ENCODE peak calls at places on chromosomes 5 and 9, in four cellular contexts. A is K562, U is HepG2, K is H1. W is an unnamed sample.

GRCh38 chr5:43429706-43430105 is 17.5 kb upstream of the CCL28 start:
- DNase-seq in K (no peak), U (no peak), A (no peak), W (no peak)

GRCh38 chr5:81288021-81288433 is 13.4 kb upstream of the ZCCHC9 start:
- DNase-seq in U (no peak), K (no peak), A (no peak), W (no peak)

GRCh38 chr9:134496413-134497282 is 145.0 kb upstream of the COL5A1 start:
- DNase-seq in A (no peak), K (no peak), U (no peak), W (no peak)

GRCh38 chr9:17219261-17219660 is 84.4 kb downstream of the CNTLN start:
- DNase-seq in A (no peak), U (no peak), K (no peak), W (no peak)

GRCh38 chr5:42970636-42971559 is 69.2 kb downstream of the ANXA2R start:
- DNase-seq in K (peak; percentile 84), A (no peak), U (no peak), W (no peak)

GRCh38 chr9:129702563-129702962 is 37.1 kb downstream of the PRRX2 start:
- DNase-seq in U (no peak), A (no peak), K (no peak), W (no peak)

GRCh38 chr9:27528886-27529315 is 713 bp downstream of the MOB3B start:
- DNase-seq in K (peak; percentile 74), U (no peak), A (peak; percentile 26), W (no peak)

GRCh38 chr5:126433708-126434107 is 10.5 kb downstream of the GRAMD2B start:
- DNase-seq in A (no peak), U (no peak), K (no peak), W (no peak)

GRCh38 chr5:159581502-159582249 is 251.4 kb upstream of the IL12B start:
- DNase-seq in A (no peak), U (no peak), K (no peak), W (no peak)

GRCh38 chr5:124057815-124058231 is 545.8 kb downstream of the CSNK1G3 start:
- DNase-seq in A (no peak), U (no peak), K (no peak), W (no peak)

GRCh38 chr5:176589039-176589769 is 20.8 kb downstream of the GPRIN1 start:
- DNase-seq in K (no peak), U (no peak), A (no peak), W (no peak)

GRCh38 chr5:176583076-176583475 is 26.9 kb downstream of the GPRIN1 start:
- DNase-seq in K (no peak), A (no peak), U (no peak), W (no peak)

GRCh38 chr5:176590035-176590729 is 19.8 kb downstream of the GPRIN1 start:
- DNase-seq in U (no peak), K (no peak), A (no peak), W (no peak)

GRCh38 chr5:176588297-176588696 is 21.7 kb downstream of the GPRIN1 start:
- DNase-seq in A (no peak), K (no peak), U (no peak), W (no peak)

GRCh38 chr5:176587398-176587797 is 22.6 kb downstream of the GPRIN1 start:
- DNase-seq in A (no peak), K (no peak), U (no peak), W (no peak)
- TF ChIP-seq SP1 in A (no peak), K (no peak), U (no peak), W (no peak)

GRCh38 chr5:179572386-179572785 is 22.0 kb downstream of the RUFY1 start:
- DNase-seq in A (no peak), U (no peak), K (no peak), W (no peak)

GRCh38 chr5:179568731-179569130 is 18.4 kb downstream of the RUFY1 start:
- DNase-seq in U (no peak), K (no peak), A (no peak), W (no peak)
- TF ChIP-seq GABPA in U (no peak), K (no peak), A (no peak), W (no peak)

GRCh38 chr9:121636411-121636865 is 15.0 kb upstream of the DAB2IP start:
- DNase-seq in K (no peak), U (no peak), A (no peak), W (no peak)

GRCh38 chr9:121638901-121639592 is 12.4 kb upstream of the DAB2IP start:
- DNase-seq in U (peak; percentile 69), A (no peak), K (no peak), W (no peak)

GRCh38 chr9:121636978-121637377 is 14.5 kb upstream of the DAB2IP start:
- DNase-seq in A (no peak), U (no peak), K (no peak), W (no peak)

GRCh38 chr9:121638399-121638798 is 13.0 kb upstream of the DAB2IP start:
- DNase-seq in U (no peak), A (no peak), K (no peak), W (no peak)

GRCh38 chr9:121637441-121638222 is 13.8 kb upstream of the DAB2IP start:
- DNase-seq in A (no peak), U (no peak), K (no peak), W (no peak)
- TF ChIP-seq SP1 in A (no peak), U (no peak), K (no peak), W (no peak)

GRCh38 chr5:181259974-181260719 is 796 bp downstream of the TRIM52 start:
- DNase-seq in U (no peak), K (peak; percentile 45), A (no peak), W (no peak)

GRCh38 chr5:181255836-181256578 is 4.9 kb downstream of the TRIM52 start:
- DNase-seq in A (no peak), K (no peak), U (no peak), W (no peak)

GRCh38 chr5:181259283-181259682 is 1.7 kb downstream of the TRIM52 start:
- DNase-seq in U (no peak), K (no peak), A (no peak), W (no peak)

GRCh38 chr5:181258576-181258975 is 2.4 kb downstream of the TRIM52 start:
- DNase-seq in A (no peak), U (no peak), K (no peak), W (no peak)

GRCh38 chr5:181255276-181255675 is 5.7 kb downstream of the TRIM52 start:
- DNase-seq in U (no peak), K (no peak), A (no peak), W (no peak)
- TF ChIP-seq GABPA in U (no peak), K (no peak), A (no peak), W (no peak)